ENCODE peak calls at places on chromosome 9, in seven cellular contexts. One of them, this sample, is unnamed.

GRCh38 chr9:6383551-6384225 is 29.3 kb upstream of the UHRF2 start:
- DNase-seq in HL-60: no peak
- DNase-seq in neural crest cell: no peak
- DNase-seq in fibroblast of the aortic adventitia: peak
- DNase-seq in lower lobe of right lung: no peak
- DNase-seq in dorsolateral prefrontal cortex: no peak
- DNase-seq in cardiac fibroblast: peak
- DNase-seq in this sample: peak

GRCh38 chr9:36336511-36336910 is 63.6 kb downstream of the RNF38 start:
- DNase-seq in neural crest cell: no peak
- DNase-seq in cardiac fibroblast: peak
- DNase-seq in fibroblast of the aortic adventitia: no peak
- DNase-seq in HL-60: no peak
- DNase-seq in lower lobe of right lung: no peak
- DNase-seq in dorsolateral prefrontal cortex: no peak
- DNase-seq in this sample: no peak

GRCh38 chr9:133876144-133876543 is 116.0 kb downstream of the VAV2 start:
- DNase-seq in HL-60: no peak
- DNase-seq in dorsolateral prefrontal cortex: no peak
- DNase-seq in cardiac fibroblast: peak
- DNase-seq in neural crest cell: peak
- DNase-seq in fibroblast of the aortic adventitia: peak
- DNase-seq in lower lobe of right lung: no peak
- DNase-seq in this sample: no peak

GRCh38 chr9:86794356-86795046 is 152.8 kb downstream of the GAS1 start:
- DNase-seq in HL-60: no peak
- DNase-seq in neural crest cell: no peak
- DNase-seq in dorsolateral prefrontal cortex: no peak
- DNase-seq in cardiac fibroblast: peak
- DNase-seq in fibroblast of the aortic adventitia: peak
- DNase-seq in lower lobe of right lung: no peak
- DNase-seq in this sample: no peak

GRCh38 chr9:20664501-20664900 is 19.6 kb upstream of the FOCAD start:
- DNase-seq in neural crest cell: no peak
- DNase-seq in fibroblast of the aortic adventitia: no peak
- DNase-seq in HL-60: no peak
- DNase-seq in cardiac fibroblast: no peak
- DNase-seq in dorsolateral prefrontal cortex: no peak
- DNase-seq in lower lobe of right lung: no peak
- DNase-seq in this sample: no peak

GRCh38 chr9:117733465-117733864 is 29.3 kb downstream of the TLR4 start:
- DNase-seq in cardiac fibroblast: no peak
- DNase-seq in dorsolateral prefrontal cortex: no peak
- DNase-seq in HL-60: no peak
- DNase-seq in neural crest cell: no peak
- DNase-seq in lower lobe of right lung: no peak
- DNase-seq in fibroblast of the aortic adventitia: no peak
- DNase-seq in this sample: no peak

GRCh38 chr9:90003046-90003355 is 398.2 kb downstream of the GADD45G start:
- DNase-seq in cardiac fibroblast: no peak
- DNase-seq in neural crest cell: no peak
- DNase-seq in HL-60: no peak
- DNase-seq in fibroblast of the aortic adventitia: peak
- DNase-seq in dorsolateral prefrontal cortex: no peak
- DNase-seq in lower lobe of right lung: no peak
- DNase-seq in this sample: no peak

GRCh38 chr9:22307013-22307711 is 139.5 kb upstream of the DMRTA1 start:
- DNase-seq in fibroblast of the aortic adventitia: peak
- DNase-seq in lower lobe of right lung: no peak
- DNase-seq in dorsolateral prefrontal cortex: no peak
- DNase-seq in HL-60: no peak
- DNase-seq in neural crest cell: peak
- DNase-seq in cardiac fibroblast: peak
- DNase-seq in this sample: peak

GRCh38 chr9:71736236-71736635 is 32.1 kb downstream of the CEMIP2 start:
- DNase-seq in dorsolateral prefrontal cortex: no peak
- DNase-seq in cardiac fibroblast: no peak
- DNase-seq in fibroblast of the aortic adventitia: no peak
- DNase-seq in neural crest cell: no peak
- DNase-seq in HL-60: no peak
- DNase-seq in lower lobe of right lung: no peak
- DNase-seq in this sample: no peak

GRCh38 chr9:94178927-94179326 is 80.2 kb upstream of the ZNF169 start:
- DNase-seq in fibroblast of the aortic adventitia: no peak
- DNase-seq in HL-60: no peak
- DNase-seq in lower lobe of right lung: no peak
- DNase-seq in neural crest cell: no peak
- DNase-seq in dorsolateral prefrontal cortex: no peak
- DNase-seq in cardiac fibroblast: no peak
- DNase-seq in this sample: no peak

GRCh38 chr9:114688388-114688787 is 6.4 kb upstream of the TEX48 start:
- DNase-seq in dorsolateral prefrontal cortex: no peak
- DNase-seq in neural crest cell: no peak
- DNase-seq in lower lobe of right lung: no peak
- DNase-seq in cardiac fibroblast: no peak
- DNase-seq in fibroblast of the aortic adventitia: no peak
- DNase-seq in HL-60: no peak
- DNase-seq in this sample: no peak

GRCh38 chr9:93525476-93525875 is 50.9 kb upstream of the PHF2 start:
- DNase-seq in neural crest cell: no peak
- DNase-seq in lower lobe of right lung: no peak
- DNase-seq in dorsolateral prefrontal cortex: no peak
- DNase-seq in cardiac fibroblast: peak
- DNase-seq in fibroblast of the aortic adventitia: peak
- DNase-seq in HL-60: no peak
- DNase-seq in this sample: no peak

GRCh38 chr9:133112361-133113026 is 8.5 kb downstream of the RALGDS start:
- DNase-seq in lower lobe of right lung: peak
- DNase-seq in cardiac fibroblast: no peak
- DNase-seq in HL-60: peak
- DNase-seq in dorsolateral prefrontal cortex: no peak
- DNase-seq in neural crest cell: no peak
- DNase-seq in fibroblast of the aortic adventitia: no peak
- DNase-seq in this sample: no peak

GRCh38 chr9:36407122-36407723 is 7.2 kb upstream of the RNF38 start:
- DNase-seq in lower lobe of right lung: peak
- DNase-seq in HL-60: no peak
- DNase-seq in fibroblast of the aortic adventitia: peak
- DNase-seq in neural crest cell: peak
- DNase-seq in cardiac fibroblast: peak
- DNase-seq in dorsolateral prefrontal cortex: peak
- DNase-seq in this sample: no peak

GRCh38 chr9:121780177-121780576 is 128.7 kb downstream of the DAB2IP start:
- DNase-seq in dorsolateral prefrontal cortex: no peak
- DNase-seq in lower lobe of right lung: no peak
- DNase-seq in HL-60: no peak
- DNase-seq in fibroblast of the aortic adventitia: no peak
- DNase-seq in cardiac fibroblast: no peak
- DNase-seq in neural crest cell: no peak
- DNase-seq in this sample: no peak

GRCh38 chr9:127311239-127311741 is 46.7 kb downstream of the GARNL3 start:
- DNase-seq in cardiac fibroblast: peak
- DNase-seq in fibroblast of the aortic adventitia: peak
- DNase-seq in lower lobe of right lung: no peak
- DNase-seq in neural crest cell: peak
- DNase-seq in HL-60: no peak
- DNase-seq in dorsolateral prefrontal cortex: no peak
- DNase-seq in this sample: peak

GRCh38 chr9:21994526-21994995 is at the start of gene CDKN2B-AS1:
- DNase-seq in HL-60: no peak
- DNase-seq in fibroblast of the aortic adventitia: no peak
- DNase-seq in neural crest cell: no peak
- DNase-seq in cardiac fibroblast: peak
- DNase-seq in dorsolateral prefrontal cortex: peak
- DNase-seq in lower lobe of right lung: peak
- DNase-seq in this sample: no peak

GRCh38 chr9:4242239-4242638 is 57.6 kb downstream of the GLIS3 start:
- DNase-seq in fibroblast of the aortic adventitia: no peak
- DNase-seq in neural crest cell: no peak
- DNase-seq in dorsolateral prefrontal cortex: no peak
- DNase-seq in HL-60: no peak
- DNase-seq in cardiac fibroblast: no peak
- DNase-seq in lower lobe of right lung: no peak
- DNase-seq in this sample: no peak

GRCh38 chr9:77846957-77847574 is 184.5 kb downstream of the GNAQ start:
- DNase-seq in dorsolateral prefrontal cortex: no peak
- DNase-seq in fibroblast of the aortic adventitia: peak
- DNase-seq in neural crest cell: no peak
- DNase-seq in lower lobe of right lung: no peak
- DNase-seq in HL-60: no peak
- DNase-seq in cardiac fibroblast: peak
- DNase-seq in this sample: no peak

GRCh38 chr9:87872079-87872624 is 10.5 kb upstream of the SPATA31E1 start:
- DNase-seq in neural crest cell: no peak
- DNase-seq in dorsolateral prefrontal cortex: peak
- DNase-seq in HL-60: no peak
- DNase-seq in lower lobe of right lung: no peak
- DNase-seq in fibroblast of the aortic adventitia: peak
- DNase-seq in cardiac fibroblast: no peak
- DNase-seq in this sample: peak

GRCh38 chr9:12703996-12704395 is 10.8 kb downstream of the TYRP1 start:
- DNase-seq in neural crest cell: no peak
- DNase-seq in fibroblast of the aortic adventitia: no peak
- DNase-seq in HL-60: no peak
- DNase-seq in cardiac fibroblast: no peak
- DNase-seq in lower lobe of right lung: no peak
- DNase-seq in dorsolateral prefrontal cortex: no peak
- DNase-seq in this sample: no peak

GRCh38 chr9:12699529-12699928 is 6.3 kb downstream of the TYRP1 start:
- DNase-seq in cardiac fibroblast: peak
- DNase-seq in neural crest cell: no peak
- DNase-seq in fibroblast of the aortic adventitia: peak
- DNase-seq in lower lobe of right lung: no peak
- DNase-seq in HL-60: no peak
- DNase-seq in dorsolateral prefrontal cortex: no peak
- DNase-seq in this sample: no peak

GRCh38 chr9:12705738-12706391 is 12.7 kb downstream of the TYRP1 start:
- DNase-seq in fibroblast of the aortic adventitia: no peak
- DNase-seq in neural crest cell: no peak
- DNase-seq in cardiac fibroblast: no peak
- DNase-seq in lower lobe of right lung: no peak
- DNase-seq in dorsolateral prefrontal cortex: no peak
- DNase-seq in HL-60: no peak
- DNase-seq in this sample: no peak

GRCh38 chr9:12698986-12699385 is 5.8 kb downstream of the TYRP1 start:
- DNase-seq in neural crest cell: no peak
- DNase-seq in lower lobe of right lung: no peak
- DNase-seq in fibroblast of the aortic adventitia: no peak
- DNase-seq in cardiac fibroblast: no peak
- DNase-seq in dorsolateral prefrontal cortex: no peak
- DNase-seq in HL-60: no peak
- DNase-seq in this sample: no peak

DNA sequence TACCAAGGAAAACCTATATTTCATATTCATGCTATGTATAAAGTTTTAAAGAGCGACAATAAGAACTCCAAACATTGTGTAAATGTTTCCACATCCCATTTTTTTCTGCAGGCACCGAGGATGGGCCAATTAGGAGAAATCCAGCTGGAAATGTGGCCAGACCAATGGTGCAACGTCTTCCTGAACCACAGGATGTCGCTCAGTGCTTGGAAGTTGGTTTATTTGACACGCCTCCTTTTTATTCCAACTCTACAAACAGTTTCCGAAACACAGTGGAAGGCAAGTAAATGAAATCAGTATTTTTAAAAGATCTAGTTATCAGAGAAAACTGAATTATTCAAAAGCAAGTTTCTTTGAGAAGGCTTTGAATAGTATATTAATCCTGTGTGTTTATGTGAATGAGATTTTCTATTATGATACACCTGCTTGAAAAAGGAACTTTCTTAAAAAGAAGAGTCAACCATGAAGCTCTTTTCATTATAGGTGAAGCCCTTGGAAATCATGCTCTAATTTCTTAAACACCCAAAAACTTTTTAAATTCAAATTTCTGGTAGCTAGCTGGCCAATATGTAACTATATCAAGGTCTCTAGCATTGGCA is 9.1 kb downstream of the TYRP1 start:
- DNase-seq in HL-60: no peak
- DNase-seq in lower lobe of right lung: peak
- DNase-seq in neural crest cell: peak
- DNase-seq in cardiac fibroblast: peak
- DNase-seq in dorsolateral prefrontal cortex: peak
- DNase-seq in fibroblast of the aortic adventitia: peak
- DNase-seq in this sample: no peak
- TF ChIP-seq CTCF in HL-60: no peak
- TF ChIP-seq CTCF in lower lobe of right lung: peak
- TF ChIP-seq CTCF in neural crest cell: peak
- TF ChIP-seq CTCF in cardiac fibroblast: peak
- TF ChIP-seq CTCF in dorsolateral prefrontal cortex: peak
- TF ChIP-seq CTCF in fibroblast of the aortic adventitia: peak
- TF ChIP-seq CTCF in this sample: peak

DNA sequence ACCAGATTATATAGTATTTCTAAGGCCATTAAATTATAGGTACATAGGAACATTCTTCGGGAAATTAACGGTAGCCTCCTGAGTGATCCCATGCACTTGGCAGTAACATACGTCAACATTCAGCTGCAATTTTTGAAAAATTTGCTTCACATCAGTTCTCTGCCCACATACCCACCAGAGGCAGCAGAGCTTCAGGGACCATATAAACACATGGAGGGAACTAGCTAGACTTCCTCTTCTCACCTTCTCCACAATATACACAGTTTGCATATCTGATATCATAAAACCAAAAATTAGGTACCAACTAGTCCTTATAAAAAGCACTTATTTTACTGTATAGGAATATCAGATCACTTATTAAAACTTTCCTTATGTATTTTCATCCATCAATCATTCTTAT is 4.8 kb downstream of the PSIP1 start:
- DNase-seq in lower lobe of right lung: no peak
- DNase-seq in cardiac fibroblast: no peak
- DNase-seq in fibroblast of the aortic adventitia: no peak
- DNase-seq in dorsolateral prefrontal cortex: no peak
- DNase-seq in neural crest cell: no peak
- DNase-seq in HL-60: no peak
- DNase-seq in this sample: no peak
- TF ChIP-seq CTCF in lower lobe of right lung: no peak
- TF ChIP-seq CTCF in cardiac fibroblast: no peak
- TF ChIP-seq CTCF in fibroblast of the aortic adventitia: no peak
- TF ChIP-seq CTCF in dorsolateral prefrontal cortex: no peak
- TF ChIP-seq CTCF in neural crest cell: no peak
- TF ChIP-seq CTCF in HL-60: no peak
- TF ChIP-seq CTCF in this sample: no peak

DNA sequence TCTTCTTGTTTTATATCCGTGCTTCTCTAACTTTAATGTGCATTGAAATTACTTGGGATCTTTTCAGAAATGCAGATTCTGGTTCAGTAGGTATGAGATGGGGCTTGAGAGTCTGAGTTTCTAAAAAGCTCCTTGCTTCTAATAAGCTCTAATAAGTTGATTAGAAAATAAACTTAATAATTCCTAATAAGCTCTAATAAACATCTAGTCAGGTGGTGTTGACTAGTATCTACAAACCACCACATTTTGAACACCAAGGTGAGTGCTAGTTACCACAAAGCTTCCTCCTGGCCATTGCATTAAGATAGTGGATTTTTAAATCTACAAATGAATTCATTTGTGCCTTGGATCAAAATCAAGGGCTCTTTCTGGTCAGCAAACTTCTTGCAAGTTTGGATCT is 5.3 kb downstream of the TMOD1 start:
- DNase-seq in HL-60: no peak
- DNase-seq in lower lobe of right lung: no peak
- DNase-seq in cardiac fibroblast: no peak
- DNase-seq in neural crest cell: no peak
- DNase-seq in fibroblast of the aortic adventitia: no peak
- DNase-seq in dorsolateral prefrontal cortex: no peak
- DNase-seq in this sample: no peak
- TF ChIP-seq CTCF in HL-60: no peak
- TF ChIP-seq CTCF in lower lobe of right lung: no peak
- TF ChIP-seq CTCF in cardiac fibroblast: no peak
- TF ChIP-seq CTCF in neural crest cell: no peak
- TF ChIP-seq CTCF in fibroblast of the aortic adventitia: no peak
- TF ChIP-seq CTCF in dorsolateral prefrontal cortex: no peak
- TF ChIP-seq CTCF in this sample: no peak

GRCh38 chr9:68844623-68845612 is 139.9 kb downstream of the PIP5K1B start:
- DNase-seq in fibroblast of the aortic adventitia: peak
- DNase-seq in lower lobe of right lung: no peak
- DNase-seq in dorsolateral prefrontal cortex: no peak
- DNase-seq in cardiac fibroblast: peak
- DNase-seq in neural crest cell: peak
- DNase-seq in HL-60: peak
- DNase-seq in this sample: no peak
- TF ChIP-seq CTCF in fibroblast of the aortic adventitia: peak
- TF ChIP-seq CTCF in lower lobe of right lung: peak
- TF ChIP-seq CTCF in dorsolateral prefrontal cortex: peak
- TF ChIP-seq CTCF in cardiac fibroblast: peak
- TF ChIP-seq CTCF in neural crest cell: peak
- TF ChIP-seq CTCF in HL-60: peak
- TF ChIP-seq CTCF in this sample: peak

This sample was measured in retinal pigment epithelial cell.